ENCODE peak calls at places on chromosomes 16 and 17, in seven cellular contexts. One of them, this sample, is unnamed.

GRCh38 chr17:37194208-37194607 is 181.6 kb upstream of the C17orf78 start:
- DNase-seq in iPS DF 6.9: no peak
- DNase-seq in right cardiac atrium: no peak
- DNase-seq in A673: no peak
- DNase-seq in adipocyte: no peak
- DNase-seq in psoas muscle: no peak
- DNase-seq in A549: peak
- DNase-seq in this sample: no peak

GRCh38 chr17:66636111-66636510 is 198.8 kb upstream of the CACNG5 start:
- DNase-seq in A673: no peak
- DNase-seq in A549: no peak
- DNase-seq in adipocyte: no peak
- DNase-seq in psoas muscle: no peak
- DNase-seq in iPS DF 6.9: no peak
- DNase-seq in right cardiac atrium: no peak
- DNase-seq in this sample: no peak

GRCh38 chr16:85616608-85617311 is 3.6 kb downstream of the GSE1 start:
- DNase-seq in right cardiac atrium: peak
- DNase-seq in A673: peak
- DNase-seq in A549: no peak
- DNase-seq in psoas muscle: no peak
- DNase-seq in adipocyte: no peak
- DNase-seq in iPS DF 6.9: no peak
- DNase-seq in this sample: no peak

GRCh38 chr17:63446218-63446980 is at the start of gene CYB561:
- DNase-seq in adipocyte: peak
- DNase-seq in A549: peak
- DNase-seq in right cardiac atrium: peak
- DNase-seq in psoas muscle: peak
- DNase-seq in iPS DF 6.9: no peak
- DNase-seq in A673: peak
- DNase-seq in this sample: no peak

GRCh38 chr16:79668502-79668901 is 68.0 kb upstream of the MAF start:
- DNase-seq in A673: no peak
- DNase-seq in A549: no peak
- DNase-seq in iPS DF 6.9: no peak
- DNase-seq in right cardiac atrium: no peak
- DNase-seq in adipocyte: no peak
- DNase-seq in psoas muscle: no peak
- DNase-seq in this sample: no peak

GRCh38 chr16:50479771-50480170 is 68.4 kb upstream of the NKD1 start:
- DNase-seq in psoas muscle: no peak
- DNase-seq in A673: no peak
- DNase-seq in adipocyte: no peak
- DNase-seq in right cardiac atrium: no peak
- DNase-seq in A549: no peak
- DNase-seq in iPS DF 6.9: no peak
- DNase-seq in this sample: no peak

GRCh38 chr16:57284206-57284951 is at the start of gene PLLP:
- DNase-seq in A673: peak
- DNase-seq in right cardiac atrium: peak
- DNase-seq in adipocyte: peak
- DNase-seq in A549: peak
- DNase-seq in psoas muscle: no peak
- DNase-seq in iPS DF 6.9: no peak
- DNase-seq in this sample: no peak

GRCh38 chr16:64311241-64311640 is 810.6 kb downstream of the CDH11 start:
- DNase-seq in iPS DF 6.9: no peak
- DNase-seq in right cardiac atrium: no peak
- DNase-seq in A549: no peak
- DNase-seq in psoas muscle: no peak
- DNase-seq in adipocyte: no peak
- DNase-seq in A673: no peak
- DNase-seq in this sample: no peak

GRCh38 chr16:83402969-83403368 is 404.8 kb upstream of the HSBP1 start:
- DNase-seq in iPS DF 6.9: no peak
- DNase-seq in right cardiac atrium: no peak
- DNase-seq in psoas muscle: no peak
- DNase-seq in A673: no peak
- DNase-seq in adipocyte: no peak
- DNase-seq in A549: no peak
- DNase-seq in this sample: no peak

GRCh38 chr17:36534117-36534880 is at the start of gene MYO19:
- DNase-seq in right cardiac atrium: peak
- DNase-seq in psoas muscle: peak
- DNase-seq in A673: peak
- DNase-seq in A549: peak
- DNase-seq in adipocyte: peak
- DNase-seq in iPS DF 6.9: peak
- DNase-seq in this sample: peak

GRCh38 chr17:81537856-81538555 is 9.8 kb downstream of the FSCN2 start:
- DNase-seq in psoas muscle: peak
- DNase-seq in A549: no peak
- DNase-seq in right cardiac atrium: peak
- DNase-seq in adipocyte: no peak
- DNase-seq in A673: no peak
- DNase-seq in iPS DF 6.9: no peak
- DNase-seq in this sample: no peak

GRCh38 chr17:57255776-57256681 is at the start of gene MSI2:
- DNase-seq in iPS DF 6.9: no peak
- DNase-seq in A673: peak
- DNase-seq in adipocyte: peak
- DNase-seq in right cardiac atrium: peak
- DNase-seq in A549: peak
- DNase-seq in psoas muscle: peak
- DNase-seq in this sample: peak

GRCh38 chr17:42518755-42519545 is 17.1 kb upstream of the NAGLU start:
- DNase-seq in adipocyte: peak
- DNase-seq in right cardiac atrium: peak
- DNase-seq in A673: no peak
- DNase-seq in psoas muscle: no peak
- DNase-seq in iPS DF 6.9: no peak
- DNase-seq in A549: peak
- DNase-seq in this sample: no peak

GRCh38 chr17:6539871-6540270 is 16.5 kb downstream of the PITPNM3 start:
- DNase-seq in adipocyte: no peak
- DNase-seq in A549: no peak
- DNase-seq in iPS DF 6.9: no peak
- DNase-seq in right cardiac atrium: no peak
- DNase-seq in A673: no peak
- DNase-seq in psoas muscle: no peak
- DNase-seq in this sample: no peak

GRCh38 chr17:39867084-39867890 is 715 bp upstream of the ZPBP2 start:
- DNase-seq in iPS DF 6.9: no peak
- DNase-seq in psoas muscle: no peak
- DNase-seq in right cardiac atrium: no peak
- DNase-seq in adipocyte: no peak
- DNase-seq in A673: no peak
- DNase-seq in A549: no peak
- DNase-seq in this sample: no peak

GRCh38 chr17:40063034-40063765 is 435 bp downstream of the THRA start:
- DNase-seq in A673: no peak
- DNase-seq in adipocyte: peak
- DNase-seq in right cardiac atrium: peak
- DNase-seq in iPS DF 6.9: no peak
- DNase-seq in A549: no peak
- DNase-seq in psoas muscle: peak
- DNase-seq in this sample: no peak

GRCh38 chr17:77616243-77616731 is 342.2 kb upstream of the TNRC6C start:
- DNase-seq in adipocyte: no peak
- DNase-seq in iPS DF 6.9: no peak
- DNase-seq in A673: no peak
- DNase-seq in right cardiac atrium: no peak
- DNase-seq in A549: peak
- DNase-seq in psoas muscle: no peak
- DNase-seq in this sample: no peak

GRCh38 chr17:27756467-27757371 is 43.6 kb downstream of the NOS2 start:
- DNase-seq in iPS DF 6.9: peak
- DNase-seq in A673: peak
- DNase-seq in right cardiac atrium: no peak
- DNase-seq in adipocyte: peak
- DNase-seq in psoas muscle: peak
- DNase-seq in A549: peak
- DNase-seq in this sample: no peak

GRCh38 chr17:30336369-30337171 is 2.7 kb upstream of the TMIGD1 start:
- DNase-seq in A673: peak
- DNase-seq in psoas muscle: no peak
- DNase-seq in iPS DF 6.9: peak
- DNase-seq in right cardiac atrium: no peak
- DNase-seq in adipocyte: peak
- DNase-seq in A549: peak
- DNase-seq in this sample: no peak

GRCh38 chr17:76481091-76481655 is 13.8 kb downstream of the AANAT start:
- DNase-seq in adipocyte: no peak
- DNase-seq in A673: no peak
- DNase-seq in right cardiac atrium: peak
- DNase-seq in iPS DF 6.9: no peak
- DNase-seq in psoas muscle: no peak
- DNase-seq in A549: no peak
- DNase-seq in this sample: no peak

GRCh38 chr16:88649195-88649923 is 1.5 kb downstream of the CYBA start:
- DNase-seq in right cardiac atrium: peak
- DNase-seq in iPS DF 6.9: no peak
- DNase-seq in A673: no peak
- DNase-seq in adipocyte: no peak
- DNase-seq in psoas muscle: no peak
- DNase-seq in A549: no peak
- DNase-seq in this sample: no peak

DNA sequence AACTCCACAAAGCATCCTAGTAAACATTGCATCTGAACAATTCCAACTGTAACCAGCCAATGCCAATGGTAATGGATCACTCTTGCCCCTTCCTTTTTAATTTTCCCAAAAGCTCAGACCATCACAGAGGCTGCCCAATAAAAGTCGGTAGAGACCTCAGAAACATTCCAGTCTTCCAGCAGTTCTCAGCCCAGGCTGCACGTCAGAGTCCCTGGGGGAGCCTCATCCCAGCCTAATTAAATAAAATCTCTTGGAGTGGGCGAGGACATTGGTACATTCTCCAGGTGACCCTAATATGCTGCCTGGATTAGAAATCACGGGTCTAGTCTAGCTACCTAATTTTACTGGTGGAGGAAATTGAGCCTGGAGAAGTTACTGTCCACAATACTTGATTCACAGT is 117.1 kb upstream of the MYOCD start:
- DNase-seq in right cardiac atrium: no peak
- DNase-seq in psoas muscle: no peak
- DNase-seq in A549: no peak
- DNase-seq in iPS DF 6.9: no peak
- DNase-seq in A673: no peak
- DNase-seq in adipocyte: no peak
- DNase-seq in this sample: no peak
- H3K4me3 ChIP-seq in right cardiac atrium: no peak
- H3K4me3 ChIP-seq in psoas muscle: no peak
- H3K4me3 ChIP-seq in A549: no peak
- H3K4me3 ChIP-seq in iPS DF 6.9: no peak
- H3K4me3 ChIP-seq in A673: no peak
- H3K4me3 ChIP-seq in adipocyte: no peak
- H3K4me3 ChIP-seq in this sample: no peak

GRCh38 chr16:27108826-27109665 is 42.3 kb downstream of the C16orf82 start:
- DNase-seq in psoas muscle: no peak
- DNase-seq in A549: no peak
- DNase-seq in iPS DF 6.9: no peak
- DNase-seq in right cardiac atrium: no peak
- DNase-seq in adipocyte: no peak
- DNase-seq in A673: no peak
- DNase-seq in this sample: no peak
- H3K4me3 ChIP-seq in psoas muscle: peak
- H3K4me3 ChIP-seq in A549: peak
- H3K4me3 ChIP-seq in iPS DF 6.9: peak
- H3K4me3 ChIP-seq in right cardiac atrium: peak
- H3K4me3 ChIP-seq in adipocyte: no peak
- H3K4me3 ChIP-seq in A673: peak
- H3K4me3 ChIP-seq in this sample: peak

DNA sequence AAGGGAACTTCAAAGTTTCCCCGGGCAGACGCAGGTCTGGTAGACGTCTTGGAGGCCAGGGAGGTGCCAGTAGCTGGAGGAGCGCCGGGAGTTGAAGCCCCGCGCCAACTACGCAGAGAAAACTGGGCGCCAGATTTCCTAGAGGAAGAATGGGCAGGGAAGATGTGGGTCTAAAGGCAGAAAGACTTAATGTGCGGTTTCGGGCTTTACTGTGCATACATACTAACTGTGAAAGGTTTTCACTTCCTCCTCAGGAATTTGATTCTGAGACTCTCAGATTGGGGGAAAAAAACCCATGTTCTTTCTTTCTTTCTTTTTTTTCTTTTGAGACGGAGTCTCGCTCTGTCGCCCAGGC is 331 bp upstream of the ZNF287 start:
- DNase-seq in A673: no peak
- DNase-seq in psoas muscle: no peak
- DNase-seq in adipocyte: no peak
- DNase-seq in iPS DF 6.9: no peak
- DNase-seq in A549: no peak
- DNase-seq in right cardiac atrium: no peak
- DNase-seq in this sample: no peak
- H3K4me3 ChIP-seq in A673: peak
- H3K4me3 ChIP-seq in psoas muscle: peak
- H3K4me3 ChIP-seq in adipocyte: peak
- H3K4me3 ChIP-seq in iPS DF 6.9: no peak
- H3K4me3 ChIP-seq in A549: peak
- H3K4me3 ChIP-seq in right cardiac atrium: no peak
- H3K4me3 ChIP-seq in this sample: peak

GRCh38 chr17:29292992-29293889 is 707 bp downstream of the NUFIP2 start:
- DNase-seq in psoas muscle: peak
- DNase-seq in right cardiac atrium: peak
- DNase-seq in A549: peak
- DNase-seq in adipocyte: peak
- DNase-seq in iPS DF 6.9: no peak
- DNase-seq in A673: peak
- DNase-seq in this sample: peak

GRCh38 chr17:29295420-29295819 is 1.5 kb upstream of the NUFIP2 start:
- DNase-seq in right cardiac atrium: no peak
- DNase-seq in A549: no peak
- DNase-seq in A673: no peak
- DNase-seq in adipocyte: no peak
- DNase-seq in psoas muscle: no peak
- DNase-seq in iPS DF 6.9: no peak
- DNase-seq in this sample: no peak

GRCh38 chr17:29293890-29294579 is at the start of gene NUFIP2:
- DNase-seq in iPS DF 6.9: peak
- DNase-seq in right cardiac atrium: peak
- DNase-seq in A673: peak
- DNase-seq in psoas muscle: peak
- DNase-seq in A549: peak
- DNase-seq in adipocyte: peak
- DNase-seq in this sample: peak

GRCh38 chr17:29292071-29292991 is 1.6 kb downstream of the NUFIP2 start:
- DNase-seq in psoas muscle: peak
- DNase-seq in iPS DF 6.9: no peak
- DNase-seq in adipocyte: peak
- DNase-seq in A549: peak
- DNase-seq in right cardiac atrium: peak
- DNase-seq in A673: peak
- DNase-seq in this sample: peak

DNA sequence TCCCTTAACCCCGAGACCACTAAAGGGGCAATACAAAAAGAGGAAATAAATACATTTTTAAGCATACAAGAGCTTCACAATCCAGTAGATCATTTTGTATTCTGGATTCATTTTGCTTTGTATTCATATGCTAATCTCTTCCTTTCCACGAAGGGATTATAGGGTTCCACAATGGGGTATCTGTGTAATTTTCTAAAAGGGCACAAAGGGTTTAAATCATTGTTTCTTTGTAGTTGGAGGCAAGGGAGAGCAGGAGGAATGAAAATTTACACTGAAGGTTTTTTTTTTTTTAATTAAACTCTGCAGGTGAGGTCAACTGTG is 592 bp upstream of the NUFIP2 start:
- DNase-seq in psoas muscle: no peak
- DNase-seq in right cardiac atrium: no peak
- DNase-seq in adipocyte: no peak
- DNase-seq in iPS DF 6.9: no peak
- DNase-seq in A673: peak
- DNase-seq in A549: no peak
- DNase-seq in this sample: no peak
- H3K4me3 ChIP-seq in psoas muscle: peak
- H3K4me3 ChIP-seq in right cardiac atrium: peak
- H3K4me3 ChIP-seq in adipocyte: peak
- H3K4me3 ChIP-seq in iPS DF 6.9: peak
- H3K4me3 ChIP-seq in A673: peak
- H3K4me3 ChIP-seq in A549: peak
- H3K4me3 ChIP-seq in this sample: peak